ENCODE peak calls at places on chromosomes 11 and 22, in six cellular contexts. One of them, this sample, is unnamed.

GRCh38 chr11:45621541-45621940 is 43.9 kb downstream of the CHST1 start:
- DNase-seq in NCI-H2107: no peak
- DNase-seq in tibial artery: no peak
- DNase-seq in OCI-LY7: no peak
- DNase-seq in stimulated activated CD4-positive, alpha-beta T cell treated with anti-CD3 and anti-CD28 coated beads, Interleukin-1b, Interleukin-23, amount 100 ng/mL, for 1 hour: no peak
- DNase-seq in T-helper 17 cell: no peak
- DNase-seq in this sample: no peak

GRCh38 chr22:49365191-49365837 is 462.4 kb downstream of the BRD1 start:
- DNase-seq in NCI-H2107: no peak
- DNase-seq in tibial artery: no peak
- DNase-seq in OCI-LY7: no peak
- DNase-seq in stimulated activated CD4-positive, alpha-beta T cell treated with anti-CD3 and anti-CD28 coated beads, Interleukin-1b, Interleukin-23, amount 100 ng/mL, for 1 hour: no peak
- DNase-seq in T-helper 17 cell: no peak
- DNase-seq in this sample: no peak

GRCh38 chr22:38569181-38569971 is 607 bp downstream of the DMC1 start:
- DNase-seq in NCI-H2107: no peak
- DNase-seq in tibial artery: no peak
- DNase-seq in OCI-LY7: peak
- DNase-seq in stimulated activated CD4-positive, alpha-beta T cell treated with anti-CD3 and anti-CD28 coated beads, Interleukin-1b, Interleukin-23, amount 100 ng/mL, for 1 hour: no peak
- DNase-seq in T-helper 17 cell: no peak
- DNase-seq in this sample: peak

GRCh38 chr11:57946628-57947027 is 77.1 kb upstream of the OR9Q1 start:
- DNase-seq in NCI-H2107: no peak
- DNase-seq in tibial artery: no peak
- DNase-seq in OCI-LY7: peak
- DNase-seq in stimulated activated CD4-positive, alpha-beta T cell treated with anti-CD3 and anti-CD28 coated beads, Interleukin-1b, Interleukin-23, amount 100 ng/mL, for 1 hour: no peak
- DNase-seq in T-helper 17 cell: no peak
- DNase-seq in this sample: no peak

GRCh38 chr11:118621898-118622375 is 14.5 kb downstream of the PHLDB1 start:
- DNase-seq in NCI-H2107: no peak
- DNase-seq in tibial artery: no peak
- DNase-seq in OCI-LY7: no peak
- DNase-seq in stimulated activated CD4-positive, alpha-beta T cell treated with anti-CD3 and anti-CD28 coated beads, Interleukin-1b, Interleukin-23, amount 100 ng/mL, for 1 hour: no peak
- DNase-seq in T-helper 17 cell: no peak
- DNase-seq in this sample: no peak

GRCh38 chr11:84091212-84091986 is 805.2 kb upstream of the CCDC90B start:
- DNase-seq in NCI-H2107: no peak
- DNase-seq in tibial artery: no peak
- DNase-seq in OCI-LY7: no peak
- DNase-seq in stimulated activated CD4-positive, alpha-beta T cell treated with anti-CD3 and anti-CD28 coated beads, Interleukin-1b, Interleukin-23, amount 100 ng/mL, for 1 hour: no peak
- DNase-seq in T-helper 17 cell: no peak
- DNase-seq in this sample: no peak

GRCh38 chr22:29702931-29703594 is 16.7 kb upstream of the CABP7 start:
- DNase-seq in NCI-H2107: peak
- DNase-seq in tibial artery: no peak
- DNase-seq in OCI-LY7: peak
- DNase-seq in stimulated activated CD4-positive, alpha-beta T cell treated with anti-CD3 and anti-CD28 coated beads, Interleukin-1b, Interleukin-23, amount 100 ng/mL, for 1 hour: no peak
- DNase-seq in T-helper 17 cell: no peak
- DNase-seq in this sample: no peak

GRCh38 chr11:64285885-64286800 is 495 bp downstream of the GPR137 start:
- DNase-seq in NCI-H2107: no peak
- DNase-seq in tibial artery: no peak
- DNase-seq in OCI-LY7: peak
- DNase-seq in stimulated activated CD4-positive, alpha-beta T cell treated with anti-CD3 and anti-CD28 coated beads, Interleukin-1b, Interleukin-23, amount 100 ng/mL, for 1 hour: no peak
- DNase-seq in T-helper 17 cell: no peak
- DNase-seq in this sample: no peak

GRCh38 chr11:130389315-130389935 is 39.0 kb downstream of the ADAMTS8 start:
- DNase-seq in NCI-H2107: no peak
- DNase-seq in tibial artery: no peak
- DNase-seq in OCI-LY7: no peak
- DNase-seq in stimulated activated CD4-positive, alpha-beta T cell treated with anti-CD3 and anti-CD28 coated beads, Interleukin-1b, Interleukin-23, amount 100 ng/mL, for 1 hour: no peak
- DNase-seq in T-helper 17 cell: no peak
- DNase-seq in this sample: no peak

GRCh38 chr11:14029415-14029814 is 66.9 kb downstream of the SPON1 start:
- DNase-seq in NCI-H2107: no peak
- DNase-seq in tibial artery: no peak
- DNase-seq in OCI-LY7: no peak
- DNase-seq in stimulated activated CD4-positive, alpha-beta T cell treated with anti-CD3 and anti-CD28 coated beads, Interleukin-1b, Interleukin-23, amount 100 ng/mL, for 1 hour: no peak
- DNase-seq in T-helper 17 cell: no peak
- DNase-seq in this sample: no peak

GRCh38 chr11:71252434-71252781 is at the start of gene SHANK2:
- DNase-seq in NCI-H2107: no peak
- DNase-seq in tibial artery: no peak
- DNase-seq in OCI-LY7: no peak
- DNase-seq in stimulated activated CD4-positive, alpha-beta T cell treated with anti-CD3 and anti-CD28 coated beads, Interleukin-1b, Interleukin-23, amount 100 ng/mL, for 1 hour: no peak
- DNase-seq in T-helper 17 cell: no peak
- DNase-seq in this sample: no peak

GRCh38 chr11:61892085-61892370 is 683 bp upstream of the FADS3 start:
- DNase-seq in NCI-H2107: no peak
- DNase-seq in tibial artery: no peak
- DNase-seq in OCI-LY7: peak
- DNase-seq in stimulated activated CD4-positive, alpha-beta T cell treated with anti-CD3 and anti-CD28 coated beads, Interleukin-1b, Interleukin-23, amount 100 ng/mL, for 1 hour: no peak
- DNase-seq in T-helper 17 cell: no peak
- DNase-seq in this sample: no peak

GRCh38 chr11:35464308-35464707 is 45.0 kb upstream of the SLC1A2 start:
- DNase-seq in NCI-H2107: no peak
- DNase-seq in tibial artery: no peak
- DNase-seq in OCI-LY7: no peak
- DNase-seq in stimulated activated CD4-positive, alpha-beta T cell treated with anti-CD3 and anti-CD28 coated beads, Interleukin-1b, Interleukin-23, amount 100 ng/mL, for 1 hour: no peak
- DNase-seq in T-helper 17 cell: no peak
- DNase-seq in this sample: no peak

GRCh38 chr11:28984216-28984615 is 876.0 kb downstream of the METTL15 start:
- DNase-seq in NCI-H2107: no peak
- DNase-seq in tibial artery: no peak
- DNase-seq in OCI-LY7: no peak
- DNase-seq in stimulated activated CD4-positive, alpha-beta T cell treated with anti-CD3 and anti-CD28 coated beads, Interleukin-1b, Interleukin-23, amount 100 ng/mL, for 1 hour: no peak
- DNase-seq in T-helper 17 cell: no peak
- DNase-seq in this sample: no peak

GRCh38 chr11:44621784-44622183 is 56.3 kb downstream of the CD82 start:
- DNase-seq in NCI-H2107: no peak
- DNase-seq in tibial artery: no peak
- DNase-seq in OCI-LY7: no peak
- DNase-seq in stimulated activated CD4-positive, alpha-beta T cell treated with anti-CD3 and anti-CD28 coated beads, Interleukin-1b, Interleukin-23, amount 100 ng/mL, for 1 hour: no peak
- DNase-seq in T-helper 17 cell: peak
- DNase-seq in this sample: no peak

GRCh38 chr11:66328307-66329144 is 7.7 kb downstream of the RIN1 start:
- DNase-seq in NCI-H2107: peak
- DNase-seq in tibial artery: peak
- DNase-seq in OCI-LY7: peak
- DNase-seq in stimulated activated CD4-positive, alpha-beta T cell treated with anti-CD3 and anti-CD28 coated beads, Interleukin-1b, Interleukin-23, amount 100 ng/mL, for 1 hour: peak
- DNase-seq in T-helper 17 cell: peak
- DNase-seq in this sample: peak

GRCh38 chr22:40181323-40181722 is 3.6 kb downstream of the TNRC6B start:
- DNase-seq in NCI-H2107: no peak
- DNase-seq in tibial artery: no peak
- DNase-seq in OCI-LY7: no peak
- DNase-seq in stimulated activated CD4-positive, alpha-beta T cell treated with anti-CD3 and anti-CD28 coated beads, Interleukin-1b, Interleukin-23, amount 100 ng/mL, for 1 hour: no peak
- DNase-seq in T-helper 17 cell: no peak
- DNase-seq in this sample: no peak

GRCh38 chr11:69682681-69683326 is 7.7 kb upstream of the LTO1 start:
- DNase-seq in NCI-H2107: no peak
- DNase-seq in tibial artery: no peak
- DNase-seq in OCI-LY7: no peak
- DNase-seq in stimulated activated CD4-positive, alpha-beta T cell treated with anti-CD3 and anti-CD28 coated beads, Interleukin-1b, Interleukin-23, amount 100 ng/mL, for 1 hour: no peak
- DNase-seq in T-helper 17 cell: no peak
- DNase-seq in this sample: no peak

GRCh38 chr11:47887910-47888569 is 39.9 kb upstream of the NUP160 start:
- DNase-seq in NCI-H2107: no peak
- DNase-seq in tibial artery: no peak
- DNase-seq in OCI-LY7: no peak
- DNase-seq in stimulated activated CD4-positive, alpha-beta T cell treated with anti-CD3 and anti-CD28 coated beads, Interleukin-1b, Interleukin-23, amount 100 ng/mL, for 1 hour: no peak
- DNase-seq in T-helper 17 cell: no peak
- DNase-seq in this sample: no peak

GRCh38 chr11:1307998-1308744 is 1.3 kb downstream of the TOLLIP start:
- DNase-seq in NCI-H2107: no peak
- DNase-seq in tibial artery: no peak
- DNase-seq in OCI-LY7: no peak
- DNase-seq in stimulated activated CD4-positive, alpha-beta T cell treated with anti-CD3 and anti-CD28 coated beads, Interleukin-1b, Interleukin-23, amount 100 ng/mL, for 1 hour: no peak
- DNase-seq in T-helper 17 cell: no peak
- DNase-seq in this sample: peak

GRCh38 chr22:32396746-32397145 is 15.3 kb downstream of the RTCB start:
- DNase-seq in NCI-H2107: no peak
- DNase-seq in tibial artery: no peak
- DNase-seq in OCI-LY7: no peak
- DNase-seq in stimulated activated CD4-positive, alpha-beta T cell treated with anti-CD3 and anti-CD28 coated beads, Interleukin-1b, Interleukin-23, amount 100 ng/mL, for 1 hour: no peak
- DNase-seq in T-helper 17 cell: no peak
- DNase-seq in this sample: peak

GRCh38 chr11:35099278-35100018 is 39.5 kb upstream of the CD44 start:
- DNase-seq in NCI-H2107: no peak
- DNase-seq in tibial artery: no peak
- DNase-seq in OCI-LY7: no peak
- DNase-seq in stimulated activated CD4-positive, alpha-beta T cell treated with anti-CD3 and anti-CD28 coated beads, Interleukin-1b, Interleukin-23, amount 100 ng/mL, for 1 hour: no peak
- DNase-seq in T-helper 17 cell: no peak
- DNase-seq in this sample: peak

GRCh38 chr11:112401036-112401769 is 140.5 kb upstream of the PLET1 start:
- DNase-seq in NCI-H2107: no peak
- DNase-seq in tibial artery: no peak
- DNase-seq in OCI-LY7: no peak
- DNase-seq in stimulated activated CD4-positive, alpha-beta T cell treated with anti-CD3 and anti-CD28 coated beads, Interleukin-1b, Interleukin-23, amount 100 ng/mL, for 1 hour: no peak
- DNase-seq in T-helper 17 cell: no peak
- DNase-seq in this sample: no peak

GRCh38 chr22:42912049-42912448 is 55.0 kb upstream of the ARFGAP3 start:
- DNase-seq in NCI-H2107: no peak
- DNase-seq in tibial artery: no peak
- DNase-seq in OCI-LY7: no peak
- DNase-seq in stimulated activated CD4-positive, alpha-beta T cell treated with anti-CD3 and anti-CD28 coated beads, Interleukin-1b, Interleukin-23, amount 100 ng/mL, for 1 hour: no peak
- DNase-seq in T-helper 17 cell: no peak
- DNase-seq in this sample: no peak

GRCh38 chr22:41933411-41934177 is 7.0 kb upstream of the TNFRSF13C start:
- DNase-seq in NCI-H2107: no peak
- DNase-seq in tibial artery: no peak
- DNase-seq in OCI-LY7: peak
- DNase-seq in stimulated activated CD4-positive, alpha-beta T cell treated with anti-CD3 and anti-CD28 coated beads, Interleukin-1b, Interleukin-23, amount 100 ng/mL, for 1 hour: no peak
- DNase-seq in T-helper 17 cell: no peak
- DNase-seq in this sample: no peak

GRCh38 chr11:2100361-2101170 is 38.6 kb downstream of the IGF2 start:
- DNase-seq in NCI-H2107: no peak
- DNase-seq in tibial artery: peak
- DNase-seq in OCI-LY7: no peak
- DNase-seq in stimulated activated CD4-positive, alpha-beta T cell treated with anti-CD3 and anti-CD28 coated beads, Interleukin-1b, Interleukin-23, amount 100 ng/mL, for 1 hour: no peak
- DNase-seq in T-helper 17 cell: peak
- DNase-seq in this sample: no peak

GRCh38 chr11:6061475-6061874 is 30.9 kb upstream of the OR56A1 start:
- DNase-seq in NCI-H2107: no peak
- DNase-seq in tibial artery: no peak
- DNase-seq in OCI-LY7: no peak
- DNase-seq in stimulated activated CD4-positive, alpha-beta T cell treated with anti-CD3 and anti-CD28 coated beads, Interleukin-1b, Interleukin-23, amount 100 ng/mL, for 1 hour: no peak
- DNase-seq in T-helper 17 cell: no peak
- DNase-seq in this sample: no peak

GRCh38 chr11:1005913-1006312 is 30.6 kb downstream of the MUC6 start:
- DNase-seq in NCI-H2107: peak
- DNase-seq in tibial artery: no peak
- DNase-seq in OCI-LY7: no peak
- DNase-seq in stimulated activated CD4-positive, alpha-beta T cell treated with anti-CD3 and anti-CD28 coated beads, Interleukin-1b, Interleukin-23, amount 100 ng/mL, for 1 hour: no peak
- DNase-seq in T-helper 17 cell: no peak
- DNase-seq in this sample: no peak

GRCh38 chr11:36594316-36594989 is at the start of gene IFTAP:
- DNase-seq in NCI-H2107: peak
- DNase-seq in tibial artery: peak
- DNase-seq in OCI-LY7: no peak
- DNase-seq in stimulated activated CD4-positive, alpha-beta T cell treated with anti-CD3 and anti-CD28 coated beads, Interleukin-1b, Interleukin-23, amount 100 ng/mL, for 1 hour: no peak
- DNase-seq in T-helper 17 cell: no peak
- DNase-seq in this sample: peak

GRCh38 chr11:109112748-109113378 is 309.1 kb upstream of the C11orf87 start:
- DNase-seq in NCI-H2107: no peak
- DNase-seq in tibial artery: no peak
- DNase-seq in OCI-LY7: no peak
- DNase-seq in stimulated activated CD4-positive, alpha-beta T cell treated with anti-CD3 and anti-CD28 coated beads, Interleukin-1b, Interleukin-23, amount 100 ng/mL, for 1 hour: no peak
- DNase-seq in T-helper 17 cell: no peak
- DNase-seq in this sample: no peak

GRCh38 chr22:42350373-42350772 is 79.9 kb upstream of the TCF20 start:
- DNase-seq in NCI-H2107: no peak
- DNase-seq in tibial artery: no peak
- DNase-seq in OCI-LY7: no peak
- DNase-seq in stimulated activated CD4-positive, alpha-beta T cell treated with anti-CD3 and anti-CD28 coated beads, Interleukin-1b, Interleukin-23, amount 100 ng/mL, for 1 hour: no peak
- DNase-seq in T-helper 17 cell: no peak
- DNase-seq in this sample: no peak

GRCh38 chr11:114553642-114554041 is 6.0 kb downstream of the NXPE1 start:
- DNase-seq in NCI-H2107: no peak
- DNase-seq in tibial artery: no peak
- DNase-seq in OCI-LY7: no peak
- DNase-seq in stimulated activated CD4-positive, alpha-beta T cell treated with anti-CD3 and anti-CD28 coated beads, Interleukin-1b, Interleukin-23, amount 100 ng/mL, for 1 hour: no peak
- DNase-seq in T-helper 17 cell: no peak
- DNase-seq in this sample: no peak

GRCh38 chr11:134521452-134522289 is 109.6 kb upstream of the B3GAT1 start:
- DNase-seq in NCI-H2107: no peak
- DNase-seq in tibial artery: no peak
- DNase-seq in OCI-LY7: no peak
- DNase-seq in stimulated activated CD4-positive, alpha-beta T cell treated with anti-CD3 and anti-CD28 coated beads, Interleukin-1b, Interleukin-23, amount 100 ng/mL, for 1 hour: no peak
- DNase-seq in T-helper 17 cell: no peak
- DNase-seq in this sample: no peak

GRCh38 chr11:20754957-20755356 is 85.6 kb downstream of the NELL1 start:
- DNase-seq in NCI-H2107: no peak
- DNase-seq in tibial artery: no peak
- DNase-seq in OCI-LY7: peak
- DNase-seq in stimulated activated CD4-positive, alpha-beta T cell treated with anti-CD3 and anti-CD28 coated beads, Interleukin-1b, Interleukin-23, amount 100 ng/mL, for 1 hour: no peak
- DNase-seq in T-helper 17 cell: no peak
- DNase-seq in this sample: no peak

GRCh38 chr11:69196322-69197169 is 40.8 kb downstream of the SMIM38 start:
- DNase-seq in NCI-H2107: no peak
- DNase-seq in tibial artery: no peak
- DNase-seq in OCI-LY7: no peak
- DNase-seq in stimulated activated CD4-positive, alpha-beta T cell treated with anti-CD3 and anti-CD28 coated beads, Interleukin-1b, Interleukin-23, amount 100 ng/mL, for 1 hour: no peak
- DNase-seq in T-helper 17 cell: no peak
- DNase-seq in this sample: no peak

GRCh38 chr22:28548411-28548810 is 131.2 kb downstream of the TTC28 start:
- DNase-seq in NCI-H2107: no peak
- DNase-seq in tibial artery: no peak
- DNase-seq in OCI-LY7: no peak
- DNase-seq in stimulated activated CD4-positive, alpha-beta T cell treated with anti-CD3 and anti-CD28 coated beads, Interleukin-1b, Interleukin-23, amount 100 ng/mL, for 1 hour: no peak
- DNase-seq in T-helper 17 cell: no peak
- DNase-seq in this sample: no peak

GRCh38 chr11:122724520-122724919 is 69.0 kb downstream of the UBASH3B start:
- DNase-seq in NCI-H2107: no peak
- DNase-seq in tibial artery: no peak
- DNase-seq in OCI-LY7: no peak
- DNase-seq in stimulated activated CD4-positive, alpha-beta T cell treated with anti-CD3 and anti-CD28 coated beads, Interleukin-1b, Interleukin-23, amount 100 ng/mL, for 1 hour: no peak
- DNase-seq in T-helper 17 cell: no peak
- DNase-seq in this sample: peak

GRCh38 chr11:3840870-3841425 is at the start of gene RHOG:
- DNase-seq in NCI-H2107: no peak
- DNase-seq in tibial artery: peak
- DNase-seq in OCI-LY7: peak
- DNase-seq in stimulated activated CD4-positive, alpha-beta T cell treated with anti-CD3 and anti-CD28 coated beads, Interleukin-1b, Interleukin-23, amount 100 ng/mL, for 1 hour: peak
- DNase-seq in T-helper 17 cell: peak
- DNase-seq in this sample: peak

GRCh38 chr22:46833228-46833627 is 70.8 kb downstream of the TBC1D22A start:
- DNase-seq in NCI-H2107: no peak
- DNase-seq in tibial artery: no peak
- DNase-seq in OCI-LY7: peak
- DNase-seq in stimulated activated CD4-positive, alpha-beta T cell treated with anti-CD3 and anti-CD28 coated beads, Interleukin-1b, Interleukin-23, amount 100 ng/mL, for 1 hour: no peak
- DNase-seq in T-helper 17 cell: no peak
- DNase-seq in this sample: no peak

GRCh38 chr22:30763815-30764686 is 69.4 kb downstream of the OSBP2 start:
- DNase-seq in NCI-H2107: peak
- DNase-seq in tibial artery: no peak
- DNase-seq in OCI-LY7: peak
- DNase-seq in stimulated activated CD4-positive, alpha-beta T cell treated with anti-CD3 and anti-CD28 coated beads, Interleukin-1b, Interleukin-23, amount 100 ng/mL, for 1 hour: peak
- DNase-seq in T-helper 17 cell: peak
- DNase-seq in this sample: peak

This sample was measured in AG20443.